ENCODE peak calls at places on chromosome 15, in six cellular contexts. W, M, I, Q, T and X are unnamed samples. For H3K4me1, the result is how much of the 10 kb centered on the place peaks cover.

GRCh38 chr15:70152070-70152480 is 54.4 kb upstream of the TLE3 start:
- DNase-seq in W (no peak), M (no peak), I (no peak), Q (no peak), T (peak), X (no peak)

GRCh38 chr15:62569460-62570404 is 404.6 kb upstream of the C2CD4B start:
- DNase-seq in W (peak), M (no peak), I (peak), Q (peak), T (no peak), X (no peak)

GRCh38 chr15:67579164-67579563 is 36.7 kb downstream of the MAP2K5 start:
- DNase-seq in W (no peak), M (no peak), I (no peak), Q (no peak), T (no peak), X (no peak)

GRCh38 chr15:72838311-72838731 is 54.8 kb upstream of the ADPGK start:
- DNase-seq in W (no peak), M (no peak), I (no peak), Q (peak), T (no peak), X (no peak)

GRCh38 chr15:72227192-72227586 is 3.8 kb downstream of the PKM start:
- DNase-seq in W (no peak), M (no peak), I (peak), Q (peak), T (peak), X (peak)

GRCh38 chr15:61501815-61502214 is 272.7 kb upstream of the RORA start:
- DNase-seq in W (no peak), M (no peak), I (no peak), Q (no peak), T (no peak), X (no peak)

GRCh38 chr15:47516576-47517371 is 200.5 kb upstream of the SEMA6D start:
- DNase-seq in W (no peak), M (no peak), I (no peak), Q (no peak), T (no peak), X (no peak)

GRCh38 chr15:30921781-30922371 is 18.2 kb downstream of the FAN1 start:
- DNase-seq in W (peak), M (no peak), I (no peak), Q (peak), T (no peak), X (no peak)

GRCh38 chr15:25501828-25502446 is 63.1 kb upstream of the UBE3A start:
- DNase-seq in W (no peak), M (peak), I (peak), Q (no peak), T (peak), X (peak)

GRCh38 chr15:77537006-77537405 is 95.7 kb downstream of the LINGO1 start:
- DNase-seq in W (no peak), M (no peak), I (no peak), Q (no peak), T (no peak), X (no peak)

GRCh38 chr15:72835289-72835890 is 51.8 kb upstream of the ADPGK start:
- DNase-seq in W (no peak), M (peak), I (peak), Q (no peak), T (peak), X (peak)

GRCh38 chr15:78000927-78001249 is 76.6 kb downstream of the TBC1D2B start:
- DNase-seq in W (no peak), M (no peak), I (no peak), Q (no peak), T (no peak), X (no peak)

GRCh38 chr15:92130244-92130643 is 263.4 kb upstream of the ST8SIA2 start:
- DNase-seq in W (no peak), M (no peak), I (no peak), Q (no peak), T (no peak), X (no peak)

GRCh38 chr15:29904731-29905417 is 82.6 kb upstream of the TJP1 start:
- DNase-seq in W (no peak), M (no peak), I (no peak), Q (no peak), T (peak), X (no peak)

GRCh38 chr15:60374209-60374608 is 23.6 kb downstream of the ANXA2 start:
- DNase-seq in W (no peak), M (no peak), I (no peak), Q (no peak), T (no peak), X (no peak)
- H3K4me1 ChIP-seq in W (under half), M (under half), I (half or more), Q (half or more), T (under half), X (under half)

DNA sequence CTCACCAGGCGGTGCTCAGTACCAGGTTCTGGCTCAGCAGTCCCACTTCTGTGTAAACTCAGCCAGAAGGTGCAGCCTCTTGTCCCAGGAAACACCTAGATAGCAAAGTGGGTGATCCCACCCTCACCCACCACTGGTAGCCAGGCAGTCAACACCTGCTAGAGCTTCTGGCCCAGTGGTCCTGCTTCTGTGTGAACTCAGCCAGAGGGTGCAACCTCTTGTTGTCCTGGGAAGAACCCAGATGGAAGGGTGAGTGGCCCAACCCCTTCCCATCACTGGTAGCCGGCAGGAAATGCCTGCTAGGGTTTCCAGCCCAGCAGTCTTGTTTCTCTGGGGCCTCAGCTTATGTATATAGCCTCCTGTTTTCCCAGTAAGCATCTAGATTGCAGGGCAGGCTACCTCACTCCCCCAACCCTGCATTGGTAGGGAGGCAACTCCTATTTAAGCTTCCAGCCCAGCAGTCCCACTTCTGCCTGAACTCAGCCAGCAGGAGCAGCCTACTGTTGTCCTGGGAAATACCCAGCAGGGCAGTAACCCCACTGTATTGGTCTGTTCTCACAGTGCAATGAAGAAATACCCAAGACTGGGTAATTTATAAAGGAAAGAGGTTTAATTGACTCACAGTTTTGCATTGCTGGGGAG is 110.5 kb downstream of the DTWD1 start:
- DNase-seq in W (no peak), M (no peak), I (no peak), Q (no peak), T (peak), X (no peak)
- H3K4me1 ChIP-seq in W (under half), M (under half), I (under half), Q (under half), T (under half), X (under half)

GRCh38 chr15:74396146-74396438 is 28.6 kb upstream of the CYP11A1 start:
- DNase-seq in W (no peak), M (peak), I (no peak), Q (no peak), T (no peak), X (no peak)
- H3K4me1 ChIP-seq in W (under half), M (half or more), I (under half), Q (under half), T (under half), X (half or more)

GRCh38 chr15:89157061-89157460 is 64.3 kb downstream of the RLBP1 start:
- DNase-seq in W (no peak), M (no peak), I (no peak), Q (no peak), T (no peak), X (no peak)

GRCh38 chr15:89150286-89150685 is 62.0 kb downstream of the ABHD2 start:
- DNase-seq in W (no peak), M (no peak), I (no peak), Q (no peak), T (no peak), X (no peak)

GRCh38 chr15:89157918-89158564 is 63.3 kb downstream of the RLBP1 start:
- DNase-seq in W (no peak), M (no peak), I (no peak), Q (no peak), T (no peak), X (no peak)

GRCh38 chr15:89150762-89151305 is 62.6 kb downstream of the ABHD2 start:
- DNase-seq in W (no peak), M (no peak), I (no peak), Q (no peak), T (no peak), X (no peak)

DNA sequence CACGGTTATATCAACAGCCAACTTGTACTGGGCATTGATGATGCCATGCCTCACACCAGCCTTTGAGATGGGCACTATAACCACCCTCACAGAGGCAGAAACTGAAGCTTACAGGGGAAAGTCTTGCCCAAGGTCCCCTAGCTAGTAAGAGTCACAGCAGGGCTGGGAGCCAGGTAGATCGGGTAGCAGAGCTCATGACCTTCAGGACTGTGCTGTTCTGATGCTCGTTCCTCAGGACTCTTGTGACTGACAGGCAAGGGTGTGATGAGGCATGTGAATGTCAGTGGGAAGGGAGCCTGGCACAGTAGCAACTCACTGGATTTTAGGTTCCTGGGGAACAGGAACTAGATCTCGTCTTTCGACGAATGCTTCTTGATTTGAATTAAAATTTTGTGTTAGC is 65.7 kb downstream of the RLBP1 start:
- DNase-seq in W (peak), M (no peak), I (no peak), Q (peak), T (no peak), X (no peak)
- H3K4me1 ChIP-seq in W (under half), M (under half), I (under half), Q (under half), T (under half), X (under half)

GRCh38 chr15:99408236-99409096 is 157.2 kb downstream of the LRRC28 start:
- DNase-seq in W (no peak), M (no peak), I (peak), Q (no peak), T (no peak), X (no peak)

GRCh38 chr15:99406120-99406519 is 154.8 kb downstream of the LRRC28 start:
- DNase-seq in W (no peak), M (no peak), I (no peak), Q (no peak), T (no peak), X (no peak)

GRCh38 chr15:99407716-99408115 is 156.4 kb downstream of the LRRC28 start:
- DNase-seq in W (no peak), M (no peak), I (no peak), Q (no peak), T (no peak), X (no peak)

GRCh38 chr15:99409097-99409473 is 156.7 kb upstream of the MEF2A start:
- DNase-seq in W (peak), M (peak), I (peak), Q (peak), T (peak), X (peak)

GRCh38 chr15:99406716-99407487 is 155.6 kb downstream of the LRRC28 start:
- DNase-seq in W (no peak), M (no peak), I (no peak), Q (no peak), T (no peak), X (no peak)
- H3K4me1 ChIP-seq in W (under half), M (under half), I (under half), Q (under half), T (under half), X (under half)

DNA sequence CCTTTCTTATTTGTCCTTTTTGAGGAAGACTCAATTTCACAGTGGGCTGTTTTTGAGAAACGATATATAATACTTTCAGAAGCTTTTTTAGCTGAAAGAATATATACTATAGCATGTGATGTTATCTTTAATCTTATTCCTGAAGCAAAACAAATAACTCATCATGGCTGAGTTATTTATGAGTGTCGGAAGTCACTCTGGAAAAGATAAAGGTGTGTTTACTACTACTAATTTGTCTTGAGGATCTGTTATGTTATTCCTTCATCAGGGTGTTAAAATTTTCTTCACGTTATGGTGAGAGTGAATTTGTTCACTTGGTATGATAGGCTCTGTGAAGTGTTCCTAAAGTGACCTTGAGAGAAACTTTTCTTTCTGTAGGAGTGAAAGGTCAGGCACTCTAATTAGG is 4.7 kb downstream of the TCF12 start:
- DNase-seq in W (no peak), M (no peak), I (no peak), Q (no peak), T (no peak), X (no peak)
- H3K4me1 ChIP-seq in W (under half), M (half or more), I (half or more), Q (under half), T (under half), X (under half)